ENCODE peak calls at places on chromosome 18, in four cellular contexts. K, F, W and B are unnamed samples.

GRCh38 chr18:34299828-34300227 is 75.1 kb upstream of the NOL4 start:
- DNase-seq in K (no peak), F (no peak), W (no peak), B (no peak)

GRCh38 chr18:53165770-53166169 is 825.8 kb downstream of the DCC start:
- DNase-seq in K (no peak), F (no peak), W (no peak), B (no peak)

GRCh38 chr18:32439802-32440201 is 30.9 kb downstream of the GAREM1 start:
- DNase-seq in K (peak; percentile 48), F (no peak), W (no peak), B (no peak)

GRCh38 chr18:36045241-36045999 is 21.9 kb downstream of the RPRD1A start:
- DNase-seq in K (no peak), F (no peak), W (no peak), B (no peak)

GRCh38 chr18:47283476-47283875 is 32.0 kb upstream of the SKOR2 start:
- DNase-seq in K (no peak), F (peak; percentile 43), W (peak; percentile 39), B (no peak)

GRCh38 chr18:79208882-79209281 is 139.7 kb downstream of the ATP9B start:
- DNase-seq in K (no peak), F (no peak), W (no peak), B (no peak)

GRCh38 chr18:5542393-5543035 is 1.3 kb downstream of the EPB41L3 start:
- DNase-seq in K (peak; percentile 49), F (no peak), W (no peak), B (no peak)

GRCh38 chr18:49201464-49201863 is 250.7 kb upstream of the SMAD7 start:
- DNase-seq in K (no peak), F (no peak), W (no peak), B (no peak)

GRCh38 chr18:45324489-45325111 is 290.7 kb upstream of the SLC14A2 start:
- DNase-seq in K (peak; percentile 39), F (no peak), W (no peak), B (no peak)

GRCh38 chr18:14975431-14975830 is 227.5 kb downstream of the ANKRD30B start:
- DNase-seq in K (no peak), F (no peak), W (no peak), B (no peak)

GRCh38 chr18:51164327-51165290 is 32.9 kb downstream of the MEX3C start:
- DNase-seq in K (no peak), F (no peak), W (no peak), B (no peak)

GRCh38 chr18:12049983-12050811 is 43.4 kb upstream of the ANKRD62 start:
- DNase-seq in K (no peak), F (no peak), W (no peak), B (peak; percentile 59)

GRCh38 chr18:45757005-45757404 is 33.0 kb downstream of the SLC14A1 start:
- DNase-seq in K (no peak), F (no peak), W (no peak), B (no peak)

GRCh38 chr18:58186258-58186948 is 142.4 kb downstream of the NEDD4L start:
- DNase-seq in K (no peak), F (no peak), W (no peak), B (no peak)

GRCh38 chr18:5600376-5601071 is 56.7 kb upstream of the EPB41L3 start:
- DNase-seq in K (no peak), F (peak; percentile 6), W (peak; percentile 16), B (no peak)

GRCh38 chr18:36534154-36534688 is 236.7 kb downstream of the FHOD3 start:
- DNase-seq in K (no peak), F (no peak), W (no peak), B (no peak)

GRCh38 chr18:23226930-23227728 is 91.8 kb downstream of the CABLES1 start:
- DNase-seq in K (no peak), F (no peak), W (no peak), B (no peak)

GRCh38 chr18:48642503-48642902 is 103.7 kb downstream of the CTIF start:
- DNase-seq in K (no peak), F (no peak), W (no peak), B (no peak)

GRCh38 chr18:69659142-69659651 is 258.5 kb downstream of the DOK6 start:
- DNase-seq in K (no peak), F (no peak), W (peak; percentile 73), B (no peak)

GRCh38 chr18:677951-678363 is 20.5 kb downstream of the TYMS start:
- DNase-seq in K (no peak), F (peak; percentile 27), W (no peak), B (no peak)

GRCh38 chr18:3554091-3554601 is 104.2 kb downstream of the TGIF1 start:
- DNase-seq in K (peak; percentile 55), F (no peak), W (peak; percentile 12), B (no peak)

GRCh38 chr18:58522157-58522556 is 106.7 kb downstream of the ALPK2 start:
- DNase-seq in K (no peak), F (no peak), W (no peak), B (no peak)

GRCh38 chr18:58867281-58867961 is 2.7 kb downstream of the ZNF532 start:
- DNase-seq in K (peak; percentile 80), F (no peak), W (no peak), B (no peak)

GRCh38 chr18:63309422-63309821 is 10.1 kb downstream of the BCL2 start:
- DNase-seq in K (no peak), F (no peak), W (no peak), B (no peak)

GRCh38 chr18:63311481-63312409 is 7.8 kb downstream of the BCL2 start:
- DNase-seq in K (no peak), F (no peak), W (no peak), B (peak; percentile 88)

GRCh38 chr18:63306819-63307554 is 12.6 kb downstream of the BCL2 start:
- DNase-seq in K (no peak), F (no peak), W (no peak), B (no peak)

GRCh38 chr18:63306249-63306648 is 13.3 kb downstream of the BCL2 start:
- DNase-seq in K (no peak), F (no peak), W (no peak), B (no peak)

DNA sequence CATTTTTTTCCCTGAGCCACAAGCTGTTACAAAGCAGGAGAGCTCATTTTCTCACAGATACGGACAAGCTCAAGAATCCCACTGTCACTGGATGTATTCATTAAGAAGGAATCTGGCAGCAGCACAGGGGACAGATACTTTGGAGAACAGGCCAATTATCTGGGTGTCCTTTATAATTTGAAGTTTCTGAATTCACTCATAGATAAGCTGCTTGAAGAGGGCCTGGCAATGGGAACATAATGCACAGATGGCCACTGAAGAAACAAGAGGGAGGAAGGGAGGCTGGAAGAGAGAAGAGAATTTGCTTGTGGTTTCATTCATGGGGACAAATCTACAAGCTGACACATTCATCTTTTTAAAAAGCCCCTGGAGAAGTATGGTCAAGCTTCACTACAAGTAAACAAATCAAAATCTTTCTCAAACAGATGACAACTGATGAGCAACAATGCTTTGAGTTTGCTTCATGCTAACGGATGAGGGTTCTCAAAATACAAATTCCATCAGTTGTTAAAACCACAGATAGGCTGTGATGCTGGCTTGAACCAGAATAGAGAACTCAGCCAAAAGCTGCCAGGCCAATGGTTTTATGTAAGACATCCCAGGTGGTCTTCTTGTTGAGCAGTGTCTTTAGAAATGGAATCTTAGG is 11.9 kb downstream of the BCL2 start:
- DNase-seq in K (no peak), F (no peak), W (no peak), B (no peak)
- TF ChIP-seq ETV6 in K (no peak), F (no peak), W (no peak), B (no peak)

DNA sequence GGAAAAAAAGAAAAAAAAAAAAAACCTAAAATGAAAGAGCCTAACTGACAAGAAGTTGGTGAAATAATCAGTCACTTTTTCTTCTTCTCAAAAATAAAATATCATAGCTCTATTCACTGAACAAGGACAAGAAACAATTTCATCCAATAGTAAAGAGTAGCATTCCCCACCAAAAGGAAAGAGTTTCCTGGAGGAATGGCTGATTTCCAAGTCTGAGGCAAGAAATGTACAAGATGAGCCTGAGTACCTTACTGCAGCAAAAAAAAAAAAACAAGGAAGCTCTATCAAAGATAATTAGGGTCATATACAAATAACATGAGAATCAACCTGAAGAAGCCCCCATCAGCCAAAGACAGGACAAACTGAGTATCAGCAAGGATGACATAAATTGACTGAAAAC is 11.5 kb downstream of the ROCK1 start:
- DNase-seq in K (no peak), F (no peak), W (no peak), B (no peak)
- TF ChIP-seq ETV6 in K (no peak), F (no peak), W (no peak), B (no peak)

DNA sequence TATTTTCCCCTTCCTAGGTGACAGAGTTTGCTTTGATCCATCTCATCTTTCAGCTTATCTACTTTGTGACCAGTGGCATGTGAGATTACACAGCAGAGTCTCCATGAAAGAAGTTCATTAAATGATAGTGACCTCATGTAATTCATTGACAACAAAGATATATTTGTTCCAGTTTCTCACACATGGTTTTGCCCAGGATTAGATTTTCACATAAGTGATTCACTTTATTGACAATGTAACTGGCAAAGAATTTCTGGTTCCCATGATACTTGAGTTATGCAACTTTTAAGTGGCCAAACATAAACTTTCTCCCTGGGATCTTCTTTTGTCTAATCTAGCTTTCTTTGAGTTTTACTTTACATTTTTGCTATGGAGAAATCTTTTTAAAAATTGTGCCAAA is 50.0 kb downstream of the MC4R start:
- DNase-seq in K (no peak), F (no peak), W (no peak), B (no peak)
- TF ChIP-seq ETV6 in K (no peak), F (no peak), W (no peak), B (no peak)

GRCh38 chr18:9721893-9722515 is 13.9 kb downstream of the RAB31 start:
- DNase-seq in K (no peak), F (no peak), W (no peak), B (no peak)
- TF ChIP-seq ETV6 in K (no peak), F (no peak), W (no peak), B (no peak)

GRCh38 chr18:26301681-26302080 is 75.4 kb downstream of the TAF4B start:
- DNase-seq in K (no peak), F (no peak), W (no peak), B (no peak)
- TF ChIP-seq ETV6 in K (no peak), F (no peak), W (no peak), B (no peak)

GRCh38 chr18:78082776-78083175 is 833.1 kb downstream of the GALR1 start:
- DNase-seq in K (no peak), F (no peak), W (no peak), B (no peak)
- TF ChIP-seq ETV6 in K (no peak), F (no peak), W (no peak), B (no peak)